ENCODE peak calls at places on chromosomes 12 and 14, in six cellular contexts. One of them, this sample, is unnamed.

GRCh38 chr12:24615967-24616411 is 332.9 kb downstream of the BCAT1 start:
- DNase-seq in HepG2: peak; percentile 9
- DNase-seq in HCT116: no peak
- DNase-seq in H1: no peak
- DNase-seq in K562: no peak
- DNase-seq in GM12878: no peak
- DNase-seq in this sample: no peak

GRCh38 chr12:28035483-28035882 is 63.0 kb upstream of the PTHLH start:
- DNase-seq in HepG2: no peak
- DNase-seq in HCT116: no peak
- DNase-seq in H1: no peak
- DNase-seq in K562: peak; percentile 37
- DNase-seq in GM12878: no peak
- DNase-seq in this sample: no peak

GRCh38 chr14:50064993-50065392 is 51.4 kb downstream of the VCPKMT start:
- DNase-seq in HepG2: no peak
- DNase-seq in HCT116: no peak
- DNase-seq in H1: no peak
- DNase-seq in K562: no peak
- DNase-seq in GM12878: peak; percentile 98
- DNase-seq in this sample: no peak

GRCh38 chr14:100471451-100472093 is 115.6 kb downstream of the BEGAIN start:
- DNase-seq in HepG2: no peak
- DNase-seq in HCT116: peak; percentile 68
- DNase-seq in H1: no peak
- DNase-seq in K562: no peak
- DNase-seq in GM12878: no peak
- DNase-seq in this sample: no peak

GRCh38 chr12:98211914-98212695 is 303.3 kb upstream of the TMPO start:
- DNase-seq in HepG2: no peak
- DNase-seq in HCT116: no peak
- DNase-seq in H1: no peak
- DNase-seq in K562: no peak
- DNase-seq in GM12878: no peak
- DNase-seq in this sample: no peak

GRCh38 chr14:50057331-50057730 is 59.0 kb downstream of the VCPKMT start:
- DNase-seq in HepG2: no peak
- DNase-seq in HCT116: no peak
- DNase-seq in H1: no peak
- DNase-seq in K562: no peak
- DNase-seq in GM12878: no peak
- DNase-seq in this sample: no peak

GRCh38 chr12:53515291-53515680 is 8.0 kb upstream of the NPFF start:
- DNase-seq in HepG2: no peak
- DNase-seq in HCT116: no peak
- DNase-seq in H1: no peak
- DNase-seq in K562: no peak
- DNase-seq in GM12878: no peak
- DNase-seq in this sample: no peak

GRCh38 chr12:68745376-68745903 is 536 bp upstream of the SLC35E3 start:
- DNase-seq in HepG2: no peak
- DNase-seq in HCT116: no peak
- DNase-seq in H1: no peak
- DNase-seq in K562: peak; percentile 14
- DNase-seq in GM12878: no peak
- DNase-seq in this sample: no peak

GRCh38 chr14:24058951-24059475 is 7.2 kb downstream of the CARMIL3 start:
- DNase-seq in HepG2: no peak
- DNase-seq in HCT116: no peak
- DNase-seq in H1: no peak
- DNase-seq in K562: no peak
- DNase-seq in GM12878: no peak
- DNase-seq in this sample: no peak

GRCh38 chr14:76918176-76918750 is 92.1 kb downstream of the LRRC74A start:
- DNase-seq in HepG2: no peak
- DNase-seq in HCT116: no peak
- DNase-seq in H1: no peak
- DNase-seq in K562: no peak
- DNase-seq in GM12878: no peak
- DNase-seq in this sample: no peak

GRCh38 chr12:6225630-6226001 is 25.4 kb downstream of the CD9 start:
- DNase-seq in HepG2: no peak
- DNase-seq in HCT116: no peak
- DNase-seq in H1: no peak
- DNase-seq in K562: no peak
- DNase-seq in GM12878: no peak
- DNase-seq in this sample: no peak

GRCh38 chr14:56339855-56340701 is 221.9 kb downstream of the PELI2 start:
- DNase-seq in HepG2: peak; percentile 41
- DNase-seq in HCT116: peak; percentile 53
- DNase-seq in H1: peak; percentile 56
- DNase-seq in K562: peak; percentile 56
- DNase-seq in GM12878: no peak
- DNase-seq in this sample: no peak

GRCh38 chr12:94074970-94075695 is 73.2 kb upstream of the PLXNC1 start:
- DNase-seq in HepG2: peak; percentile 60
- DNase-seq in HCT116: peak; percentile 34
- DNase-seq in H1: no peak
- DNase-seq in K562: peak; percentile 62
- DNase-seq in GM12878: no peak
- DNase-seq in this sample: peak; percentile 38

GRCh38 chr14:67444395-67444794 is 32.4 kb upstream of the PLEK2 start:
- DNase-seq in HepG2: no peak
- DNase-seq in HCT116: no peak
- DNase-seq in H1: no peak
- DNase-seq in K562: no peak
- DNase-seq in GM12878: no peak
- DNase-seq in this sample: no peak

GRCh38 chr12:118330421-118331018 is 42.2 kb downstream of the TAOK3 start:
- DNase-seq in HepG2: no peak
- DNase-seq in HCT116: no peak
- DNase-seq in H1: no peak
- DNase-seq in K562: peak; percentile 81
- DNase-seq in GM12878: no peak
- DNase-seq in this sample: no peak

GRCh38 chr12:19186722-19187661 is 57.5 kb downstream of the PLEKHA5 start:
- DNase-seq in HepG2: peak; percentile 45
- DNase-seq in HCT116: peak; percentile 31
- DNase-seq in H1: no peak
- DNase-seq in K562: peak; percentile 17
- DNase-seq in GM12878: no peak
- DNase-seq in this sample: peak; percentile 68

GRCh38 chr12:123358035-123358434 is 6.6 kb downstream of the SBNO1 start:
- DNase-seq in HepG2: no peak
- DNase-seq in HCT116: no peak
- DNase-seq in H1: no peak
- DNase-seq in K562: no peak
- DNase-seq in GM12878: no peak
- DNase-seq in this sample: no peak

GRCh38 chr12:11847539-11847938 is 198.1 kb downstream of the ETV6 start:
- DNase-seq in HepG2: no peak
- DNase-seq in HCT116: no peak
- DNase-seq in H1: no peak
- DNase-seq in K562: no peak
- DNase-seq in GM12878: no peak
- DNase-seq in this sample: no peak

GRCh38 chr12:48851883-48852733 is at the start of gene DDX23:
- DNase-seq in HepG2: peak; percentile 92
- DNase-seq in HCT116: peak; percentile 91
- DNase-seq in H1: peak; percentile 82
- DNase-seq in K562: peak; percentile 98
- DNase-seq in GM12878: peak; percentile 77
- DNase-seq in this sample: peak; percentile 98

GRCh38 chr14:76259029-76259735 is 107.5 kb downstream of the GPATCH2L start:
- DNase-seq in HepG2: no peak
- DNase-seq in HCT116: no peak
- DNase-seq in H1: no peak
- DNase-seq in K562: peak; percentile 59
- DNase-seq in GM12878: no peak
- DNase-seq in this sample: no peak

GRCh38 chr12:43550831-43551270 is 1.2 kb downstream of the ADAMTS20 start:
- DNase-seq in HepG2: no peak
- DNase-seq in HCT116: no peak
- DNase-seq in H1: peak; percentile 61
- DNase-seq in K562: no peak
- DNase-seq in GM12878: no peak
- DNase-seq in this sample: no peak

GRCh38 chr14:53807108-53807507 is 149.5 kb downstream of the BMP4 start:
- DNase-seq in HepG2: no peak
- DNase-seq in HCT116: no peak
- DNase-seq in H1: no peak
- DNase-seq in K562: no peak
- DNase-seq in GM12878: no peak
- DNase-seq in this sample: no peak

GRCh38 chr14:53808042-53808441 is 148.6 kb downstream of the BMP4 start:
- DNase-seq in HepG2: no peak
- DNase-seq in HCT116: no peak
- DNase-seq in H1: no peak
- DNase-seq in K562: no peak
- DNase-seq in GM12878: no peak
- DNase-seq in this sample: no peak

GRCh38 chr14:53810221-53810620 is 146.4 kb downstream of the BMP4 start:
- DNase-seq in HepG2: no peak
- DNase-seq in HCT116: no peak
- DNase-seq in H1: no peak
- DNase-seq in K562: no peak
- DNase-seq in GM12878: no peak
- DNase-seq in this sample: no peak

DNA sequence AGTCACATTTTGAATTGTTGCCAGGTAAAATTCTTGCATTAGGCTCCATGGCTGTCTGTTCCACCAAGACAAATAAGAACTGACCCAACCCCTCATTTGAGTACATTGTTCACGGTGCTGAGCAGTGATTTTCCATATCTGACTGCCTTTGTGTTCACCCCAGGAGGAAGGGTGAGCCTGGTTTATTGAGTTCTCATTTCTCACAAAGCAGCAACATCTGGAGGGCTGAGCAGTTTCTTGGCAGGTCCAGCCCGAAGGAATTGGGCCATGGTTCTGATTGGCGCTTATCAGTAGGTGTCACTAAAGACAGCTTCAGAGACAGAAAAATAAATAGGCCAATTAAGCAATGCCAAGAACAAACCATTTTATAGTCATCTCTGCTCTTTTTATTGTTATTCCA is 149.0 kb downstream of the BMP4 start:
- DNase-seq in HepG2: peak; percentile 8
- DNase-seq in HCT116: no peak
- DNase-seq in H1: no peak
- DNase-seq in K562: no peak
- DNase-seq in GM12878: no peak
- DNase-seq in this sample: no peak
- H3K9me3 ChIP-seq in HepG2: no peaks in the 10 kb centered on the region
- H3K9me3 ChIP-seq in HCT116: no peaks in the 10 kb centered on the region
- H3K9me3 ChIP-seq in H1: no peaks in the 10 kb centered on the region
- H3K9me3 ChIP-seq in K562: no peaks in the 10 kb centered on the region
- H3K9me3 ChIP-seq in GM12878: no peaks in the 10 kb centered on the region
- H3K9me3 ChIP-seq in this sample: no peaks in the 10 kb centered on the region

GRCh38 chr12:77493311-77493710 is 337.4 kb upstream of the NAV3 start:
- DNase-seq in HepG2: no peak
- DNase-seq in HCT116: no peak
- DNase-seq in H1: no peak
- DNase-seq in K562: no peak
- DNase-seq in GM12878: no peak
- DNase-seq in this sample: no peak

GRCh38 chr12:77493769-77494168 is 336.9 kb upstream of the NAV3 start:
- DNase-seq in HepG2: no peak
- DNase-seq in HCT116: no peak
- DNase-seq in H1: no peak
- DNase-seq in K562: no peak
- DNase-seq in GM12878: no peak
- DNase-seq in this sample: no peak

GRCh38 chr12:77500124-77500523 is 330.6 kb upstream of the NAV3 start:
- DNase-seq in HepG2: no peak
- DNase-seq in HCT116: no peak
- DNase-seq in H1: no peak
- DNase-seq in K562: no peak
- DNase-seq in GM12878: no peak
- DNase-seq in this sample: no peak

GRCh38 chr12:77496714-77497113 is 334.0 kb upstream of the NAV3 start:
- DNase-seq in HepG2: no peak
- DNase-seq in HCT116: no peak
- DNase-seq in H1: no peak
- DNase-seq in K562: no peak
- DNase-seq in GM12878: no peak
- DNase-seq in this sample: no peak

DNA sequence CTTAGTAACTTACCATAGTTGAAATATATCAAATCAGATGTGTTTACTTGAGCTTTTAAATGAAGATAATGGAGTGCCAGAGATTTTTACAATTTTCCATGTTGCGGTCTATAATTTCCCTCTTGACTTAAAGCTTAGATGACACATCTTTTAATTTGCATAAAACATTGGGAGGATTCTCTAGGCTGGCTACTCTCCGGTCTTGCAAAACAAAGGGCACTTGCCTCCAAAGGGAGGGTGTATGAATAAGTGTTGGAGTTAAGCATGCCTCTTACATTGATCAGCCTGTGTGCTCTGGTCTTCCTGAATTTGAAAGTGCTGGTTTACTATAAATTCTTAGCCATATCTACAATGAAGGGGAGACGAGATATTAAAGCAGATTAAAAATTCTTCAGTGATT is 336.4 kb upstream of the NAV3 start:
- DNase-seq in HepG2: no peak
- DNase-seq in HCT116: no peak
- DNase-seq in H1: no peak
- DNase-seq in K562: no peak
- DNase-seq in GM12878: no peak
- DNase-seq in this sample: no peak
- H3K4me1 ChIP-seq in HepG2: no peaks in the 10 kb centered on the region
- H3K4me1 ChIP-seq in HCT116: no peaks in the 10 kb centered on the region
- H3K4me1 ChIP-seq in H1: no peaks in the 10 kb centered on the region
- H3K4me1 ChIP-seq in K562: no peaks in the 10 kb centered on the region
- H3K4me1 ChIP-seq in GM12878: no peaks in the 10 kb centered on the region
- H3K4me1 ChIP-seq in this sample: no peaks in the 10 kb centered on the region

DNA sequence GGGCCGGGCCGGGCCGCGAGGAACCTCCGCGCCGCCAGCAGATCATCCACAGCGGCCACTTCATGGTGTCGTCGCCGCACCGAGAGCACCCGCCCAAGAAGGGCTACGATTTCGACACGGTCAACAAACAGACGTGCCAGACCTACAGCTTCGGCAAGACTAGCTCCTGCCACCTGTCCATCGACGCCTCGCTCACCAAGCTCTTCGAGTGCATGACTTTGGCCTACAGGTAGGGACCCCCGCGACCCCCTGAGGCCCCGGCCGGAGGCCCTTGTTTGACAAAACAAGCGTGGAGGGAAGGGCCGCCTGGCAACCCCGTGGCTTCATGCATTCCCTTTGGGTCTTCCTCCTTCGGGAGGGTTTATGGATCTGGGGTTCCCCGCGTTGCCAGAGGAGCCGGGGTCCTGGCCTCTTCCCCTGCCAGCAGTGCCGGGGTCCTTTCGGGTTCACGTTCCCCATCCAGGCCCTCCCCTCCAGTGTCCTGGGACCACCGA is 529 bp downstream of the MLXIP start:
- DNase-seq in HepG2: no peak
- DNase-seq in HCT116: no peak
- DNase-seq in H1: peak; percentile 75
- DNase-seq in K562: no peak
- DNase-seq in GM12878: no peak
- DNase-seq in this sample: no peak
- TF ChIP-seq ZNF274 in HepG2: peak; percentile 79
- TF ChIP-seq ZNF274 in HCT116: no peak
- TF ChIP-seq ZNF274 in H1: no peak
- TF ChIP-seq ZNF274 in K562: no peak
- TF ChIP-seq ZNF274 in GM12878: no peak
- TF ChIP-seq ZNF274 in this sample: no peak

GRCh38 chr12:75613981-75614380 is 102.6 kb upstream of the KRR1 start:
- DNase-seq in HepG2: no peak
- DNase-seq in HCT116: no peak
- DNase-seq in H1: no peak
- DNase-seq in K562: no peak
- DNase-seq in GM12878: no peak
- DNase-seq in this sample: no peak
- H3K9me3 ChIP-seq in HepG2: no peaks in the 10 kb centered on the region
- H3K9me3 ChIP-seq in HCT116: peaks cover 4% of the 10 kb centered on the region
- H3K9me3 ChIP-seq in H1: no peaks in the 10 kb centered on the region
- H3K9me3 ChIP-seq in K562: no peaks in the 10 kb centered on the region
- H3K9me3 ChIP-seq in GM12878: no peaks in the 10 kb centered on the region
- H3K9me3 ChIP-seq in this sample: peaks cover 8% of the 10 kb centered on the region

This sample was measured in NT2/D1.